ENCODE peak calls at places on chromosomes 12 and 14, in four cellular contexts. V is left lung; B is cardiac muscle cell; G is stimulated activated CD4-positive, alpha-beta T cell treated with anti-CD3 and anti-CD28 coated beads, Interleukin-4, amount 100 ng/mL, for 48 hours. W is an unnamed sample.

GRCh38 chr14:65866906-65867305 is 454.4 kb downstream of the FUT8 start:
- DNase-seq in V (no peak), B (peak), G (no peak), W (no peak)

GRCh38 chr14:24900281-24900868 is 149.6 kb downstream of the STXBP6 start:
- DNase-seq in V (no peak), B (peak), G (no peak), W (no peak)

GRCh38 chr12:121392325-121392716 is 7.6 kb upstream of the RNF34 start:
- DNase-seq in V (no peak), B (no peak), G (no peak), W (no peak)

GRCh38 chr14:104891121-104891551 is 26.1 kb downstream of the CEP170B start:
- DNase-seq in V (no peak), B (no peak), G (no peak), W (no peak)

GRCh38 chr12:124696689-124697476 is 129.5 kb upstream of the NCOR2 start:
- DNase-seq in V (no peak), B (peak), G (no peak), W (no peak)

GRCh38 chr14:85542623-85543022 is 12.7 kb downstream of the FLRT2 start:
- DNase-seq in V (no peak), B (peak), G (no peak), W (no peak)

GRCh38 chr12:3655331-3655900 is 97.5 kb downstream of the CRACR2A start:
- DNase-seq in V (no peak), B (peak), G (peak), W (no peak)

GRCh38 chr12:103677341-103677740 is 90.3 kb downstream of the STAB2 start:
- DNase-seq in V (no peak), B (no peak), G (no peak), W (no peak)

GRCh38 chr14:51517116-51517515 is 134.6 kb upstream of the FRMD6 start:
- DNase-seq in V (no peak), B (no peak), G (no peak), W (no peak)

GRCh38 chr12:120588948-120589930 is 8.0 kb upstream of the POP5 start:
- DNase-seq in V (peak), B (no peak), G (no peak), W (peak)

GRCh38 chr12:63150255-63151060 is 543 bp downstream of the AVPR1A start:
- DNase-seq in V (peak), B (no peak), G (no peak), W (peak)

GRCh38 chr12:50017047-50017446 is 8.2 kb downstream of the RACGAP1 start:
- DNase-seq in V (no peak), B (peak), G (no peak), W (no peak)

GRCh38 chr14:95302667-95303066 is 17.0 kb downstream of the CLMN start:
- DNase-seq in V (no peak), B (no peak), G (no peak), W (no peak)

GRCh38 chr14:55730602-55731001 is 150.6 kb downstream of the KTN1 start:
- DNase-seq in V (no peak), B (peak), G (no peak), W (no peak)

GRCh38 chr12:95940514-95940913 is 1.9 kb downstream of the CCDC38 start:
- DNase-seq in V (no peak), B (no peak), G (no peak), W (no peak)

GRCh38 chr14:20435454-20436362 is at the start of gene KLHL33:
- DNase-seq in V (no peak), B (no peak), G (no peak), W (no peak)

GRCh38 chr12:64120568-64120967 is 101.5 kb downstream of the KICS2 start:
- DNase-seq in V (no peak), B (no peak), G (no peak), W (no peak)

GRCh38 chr14:95227279-95227860 is 70.0 kb upstream of the DICER1 start:
- DNase-seq in V (no peak), B (peak), G (no peak), W (no peak)

GRCh38 chr14:76909266-76909665 is 83.1 kb downstream of the LRRC74A start:
- DNase-seq in V (no peak), B (no peak), G (no peak), W (no peak)

GRCh38 chr12:50660425-50660822 is 103.5 kb upstream of the ATF1 start:
- DNase-seq in V (no peak), B (no peak), G (no peak), W (no peak)

GRCh38 chr12:56158926-56159461 is 835 bp downstream of the MYL6 start:
- DNase-seq in V (peak), B (peak), G (no peak), W (peak)

GRCh38 chr14:103995876-103996275 is 53.5 kb upstream of the RD3L start:
- DNase-seq in V (no peak), B (no peak), G (no peak), W (no peak)

GRCh38 chr14:75979071-75979571 is 2.7 kb downstream of the TGFB3 start:
- DNase-seq in V (peak), B (peak), G (peak), W (no peak)

GRCh38 chr14:85535916-85536834 is 6.2 kb downstream of the FLRT2 start:
- DNase-seq in V (no peak), B (peak), G (no peak), W (no peak)

GRCh38 chr12:2974560-2974971 is 15.4 kb downstream of the TEAD4 start:
- DNase-seq in V (no peak), B (no peak), G (no peak), W (no peak)

GRCh38 chr14:61113561-61113960 is 132.5 kb downstream of the SLC38A6 start:
- DNase-seq in V (no peak), B (no peak), G (no peak), W (no peak)

GRCh38 chr14:44081146-44081545 is 425.9 kb downstream of the FSCB start:
- DNase-seq in V (no peak), B (no peak), G (no peak), W (no peak)

GRCh38 chr14:71714225-71714624 is 218.0 kb upstream of the RGS6 start:
- DNase-seq in V (no peak), B (peak), G (no peak), W (no peak)

GRCh38 chr14:58078068-58078467 is 73.9 kb downstream of the ARMH4 start:
- DNase-seq in V (no peak), B (peak), G (no peak), W (no peak)

GRCh38 chr12:115308918-115309317 is 624.9 kb upstream of the TBX3 start:
- DNase-seq in V (no peak), B (no peak), G (no peak), W (no peak)

GRCh38 chr12:118356809-118357326 is 15.8 kb downstream of the TAOK3 start:
- DNase-seq in V (no peak), B (peak), G (no peak), W (no peak)

GRCh38 chr14:96832351-96832750 is 35.2 kb downstream of the VRK1 start:
- DNase-seq in V (no peak), B (no peak), G (no peak), W (no peak)

GRCh38 chr14:52950410-52950897 is 396 bp downstream of the FERMT2 start:
- DNase-seq in V (peak), B (peak), G (peak), W (peak)

GRCh38 chr12:7434670-7435069 is 9.3 kb downstream of the CD163L1 start:
- DNase-seq in V (no peak), B (no peak), G (no peak), W (no peak)

GRCh38 chr12:56723889-56724659 is 1.0 kb downstream of the NACA start:
- DNase-seq in V (peak), B (peak), G (no peak), W (peak)

GRCh38 chr12:60539592-60539991 is 943.8 kb downstream of the SLC16A7 start:
- DNase-seq in V (no peak), B (no peak), G (no peak), W (no peak)

W was measured in cardiac septum.